ENCODE peak calls at places on chromosome 6, in five cellular contexts. G is HCT116, X is sigmoid colon, S is A549, T is body of pancreas. Z is an unnamed sample.

GRCh38 chr6:43070028-43070632 is 6.0 kb upstream of the PTK7 start:
- DNase-seq in G (peak), X (no peak), T (no peak), S (peak), Z (no peak)

GRCh38 chr6:64335195-64335594 is 699.6 kb downstream of the PHF3 start:
- DNase-seq in G (no peak), S (no peak), X (no peak), T (no peak), Z (no peak)

GRCh38 chr6:1208876-1209275 is 103.0 kb upstream of the FOXQ1 start:
- DNase-seq in S (no peak), X (no peak), G (no peak), T (no peak), Z (no peak)

GRCh38 chr6:4049246-4049645 is 29.7 kb downstream of the FAM217A start:
- DNase-seq in S (no peak), X (no peak), T (no peak), G (no peak), Z (no peak)

GRCh38 chr6:40791004-40791403 is 203.8 kb upstream of the LRFN2 start:
- DNase-seq in S (peak), T (no peak), X (no peak), G (peak), Z (no peak)

GRCh38 chr6:106474476-106474875 is 114.0 kb downstream of the CRYBG1 start:
- DNase-seq in X (no peak), S (no peak), G (no peak), T (no peak), Z (no peak)

GRCh38 chr6:74932214-74932923 is 273.5 kb downstream of the COL12A1 start:
- DNase-seq in T (no peak), X (no peak), G (no peak), S (no peak), Z (no peak)

GRCh38 chr6:8006208-8006607 is 58.0 kb downstream of the BLOC1S5 start:
- DNase-seq in S (peak), X (no peak), G (peak), T (no peak), Z (no peak)

GRCh38 chr6:88380618-88381288 is 214.6 kb upstream of the CNR1 start:
- DNase-seq in S (peak), T (no peak), X (no peak), G (no peak), Z (no peak)

GRCh38 chr6:47420394-47421371 is 56.9 kb upstream of the CD2AP start:
- DNase-seq in G (no peak), T (peak), X (no peak), S (peak), Z (no peak)

GRCh38 chr6:167825759-167826229 is 917 bp upstream of the AFDN start:
- DNase-seq in X (peak), T (peak), S (peak), G (peak), Z (peak)

GRCh38 chr6:17907467-17908229 is 79.8 kb downstream of the KIF13A start:
- DNase-seq in G (peak), T (peak), S (peak), X (peak), Z (peak)

GRCh38 chr6:1596088-1596852 is 13.4 kb upstream of the FOXC1 start:
- DNase-seq in G (no peak), T (peak), S (peak), X (peak), Z (peak)

GRCh38 chr6:48775157-48775556 is 664.2 kb upstream of the PTCHD4 start:
- DNase-seq in S (no peak), X (no peak), G (no peak), T (no peak), Z (no peak)

GRCh38 chr6:37838209-37838921 is 18.8 kb downstream of the ZFAND3 start:
- DNase-seq in G (no peak), S (no peak), T (no peak), X (no peak), Z (no peak)

GRCh38 chr6:3454206-3455016 is 2.4 kb downstream of the SLC22A23 start:
- DNase-seq in S (no peak), X (no peak), T (no peak), G (no peak), Z (no peak)

GRCh38 chr6:6494677-6495076 is 93.8 kb upstream of the LY86 start:
- DNase-seq in G (peak), X (no peak), S (peak), T (no peak), Z (peak)

GRCh38 chr6:2029952-2030351 is 215.5 kb downstream of the GMDS start:
- DNase-seq in S (no peak), X (no peak), T (no peak), G (no peak), Z (no peak)

GRCh38 chr6:11812951-11813350 is 34.3 kb upstream of the ADTRP start:
- DNase-seq in X (no peak), T (no peak), S (no peak), G (no peak), Z (no peak)

GRCh38 chr6:131937703-131938631 is 13.2 kb downstream of the CCN2 start:
- DNase-seq in G (no peak), T (peak), X (no peak), S (peak), Z (no peak)

GRCh38 chr6:89941031-89941775 is 46.9 kb downstream of the GJA10 start:
- DNase-seq in T (peak), G (no peak), X (no peak), S (no peak), Z (peak)

GRCh38 chr6:144266091-144266649 is 19.0 kb upstream of the UTRN start:
- DNase-seq in S (peak), T (peak), X (peak), G (peak), Z (peak)

GRCh38 chr6:87393026-87393622 is 14.6 kb upstream of the CFAP206 start:
- DNase-seq in S (peak), G (peak), T (peak), X (no peak), Z (peak)

DNA sequence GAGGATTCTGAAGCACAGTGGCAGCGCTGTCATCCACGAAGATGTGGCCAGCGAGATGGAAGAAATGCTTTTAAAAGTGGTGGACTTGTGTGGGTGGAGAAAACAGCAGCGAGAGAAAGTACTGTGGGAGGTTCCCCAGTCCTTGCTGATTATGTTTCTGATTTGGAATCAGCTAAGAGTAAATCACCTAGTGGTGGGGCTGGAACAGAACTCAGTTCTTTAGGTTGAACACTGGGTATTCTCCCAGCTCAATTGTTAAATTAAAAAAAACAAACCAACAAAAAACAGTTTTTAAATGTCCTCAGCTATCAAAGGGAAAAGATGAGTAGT is 515 bp upstream of the ZNF322 start:
- DNase-seq in S (peak), X (no peak), G (no peak), T (no peak), Z (no peak)
- H3K27ac ChIP-seq in S (peak), X (peak), G (peak), T (peak), Z (peak)

DNA sequence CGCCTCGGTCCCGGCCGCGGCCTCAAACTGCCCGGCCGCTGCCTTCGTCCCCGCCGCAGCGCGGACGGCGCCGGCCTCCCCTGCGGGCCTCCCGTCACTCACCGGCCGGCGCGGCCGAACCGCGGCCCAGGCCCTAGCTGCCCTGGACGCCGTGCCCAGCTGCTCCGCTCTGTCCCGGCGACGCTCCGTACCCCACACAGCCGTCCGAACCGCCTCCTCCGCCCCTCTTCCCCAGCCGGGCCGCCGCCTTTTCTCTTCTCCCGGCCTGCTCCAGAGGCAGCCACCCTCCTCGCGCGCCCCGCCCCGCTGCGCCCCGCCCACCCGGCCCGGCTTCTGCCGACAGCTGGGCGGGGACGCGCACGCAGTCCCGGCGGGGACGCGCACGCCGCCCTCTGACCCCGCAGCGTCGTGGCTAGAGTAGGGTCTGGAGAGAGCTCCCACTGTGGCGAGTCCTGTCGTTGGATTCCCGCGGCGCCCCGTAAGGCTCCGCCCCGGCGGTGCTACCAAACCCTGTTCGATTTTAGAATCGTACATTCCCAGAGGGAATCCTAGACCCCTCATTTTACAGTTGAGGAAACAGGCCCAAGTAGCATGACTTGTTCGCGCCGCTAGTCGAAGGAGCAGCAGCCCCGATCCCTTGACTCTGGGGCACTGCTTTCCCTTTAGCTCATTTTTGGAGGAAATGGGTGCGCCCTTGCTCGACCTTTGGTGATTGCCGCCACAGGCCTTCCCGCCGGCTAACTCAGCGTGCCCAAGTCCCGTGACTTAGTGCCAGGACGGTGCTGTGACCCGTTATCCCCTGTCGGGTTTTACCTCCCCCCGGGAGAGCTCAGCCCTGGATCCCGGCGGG is at the start of gene FBXO30:
- DNase-seq in G (peak), X (peak), T (peak), S (peak), Z (peak)
- TF ChIP-seq POLR2A in G (peak), X (peak), T (peak), S (peak), Z (peak)

GRCh38 chr6:113048741-113049140 is 701.6 kb downstream of the RFPL4B start:
- DNase-seq in T (no peak), G (no peak), X (no peak), S (no peak), Z (no peak)

GRCh38 chr6:113052513-113052912 is 705.4 kb downstream of the RFPL4B start:
- DNase-seq in G (no peak), S (no peak), X (no peak), T (no peak), Z (no peak)

GRCh38 chr6:113050979-113051378 is 703.8 kb downstream of the RFPL4B start:
- DNase-seq in X (no peak), G (no peak), T (no peak), S (no peak), Z (no peak)

GRCh38 chr6:113049190-113049589 is 702.1 kb downstream of the RFPL4B start:
- DNase-seq in X (no peak), G (no peak), T (no peak), S (no peak), Z (no peak)

GRCh38 chr6:113050010-113050893 is 703.1 kb downstream of the RFPL4B start:
- DNase-seq in G (no peak), S (no peak), X (no peak), T (no peak), Z (no peak)
- H3K27ac ChIP-seq in G (no peak), S (no peak), X (no peak), T (no peak), Z (no peak)

GRCh38 chr6:28884423-28885148 is 39.2 kb downstream of the TRIM27 start:
- DNase-seq in X (no peak), T (no peak), G (no peak), S (no peak), Z (no peak)
- TF ChIP-seq POLR2A in X (no peak), T (no peak), G (no peak), S (no peak), Z (no peak)

GRCh38 chr6:112879920-112880413 is 532.8 kb downstream of the RFPL4B start:
- DNase-seq in X (peak), T (peak), S (peak), G (no peak), Z (peak)
- H3K27ac ChIP-seq in X (no peak), T (no peak), S (no peak), G (no peak), Z (no peak)

DNA sequence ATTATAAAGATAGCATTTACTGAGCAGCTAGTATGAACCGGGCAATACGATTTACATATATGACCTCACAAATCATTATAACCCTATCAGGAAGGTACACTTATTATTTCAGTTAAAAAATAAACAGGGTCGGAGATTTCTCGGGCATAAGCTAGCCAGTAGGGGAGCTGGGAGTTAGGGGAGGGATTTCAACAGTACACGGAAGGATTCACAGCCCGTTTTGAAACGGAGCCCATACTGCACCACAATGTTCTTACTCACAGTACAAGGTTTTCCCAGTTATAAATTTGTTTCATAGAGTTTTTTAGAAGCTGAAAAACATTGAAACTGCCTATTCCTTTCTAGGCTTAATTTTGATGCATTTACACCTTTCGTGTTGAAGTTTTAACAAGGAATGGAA is 607.1 kb downstream of the HDGFL1 start:
- DNase-seq in X (no peak), T (no peak), G (no peak), S (no peak), Z (no peak)
- TF ChIP-seq POLR2A in X (no peak), T (no peak), G (no peak), S (no peak), Z (no peak)

DNA sequence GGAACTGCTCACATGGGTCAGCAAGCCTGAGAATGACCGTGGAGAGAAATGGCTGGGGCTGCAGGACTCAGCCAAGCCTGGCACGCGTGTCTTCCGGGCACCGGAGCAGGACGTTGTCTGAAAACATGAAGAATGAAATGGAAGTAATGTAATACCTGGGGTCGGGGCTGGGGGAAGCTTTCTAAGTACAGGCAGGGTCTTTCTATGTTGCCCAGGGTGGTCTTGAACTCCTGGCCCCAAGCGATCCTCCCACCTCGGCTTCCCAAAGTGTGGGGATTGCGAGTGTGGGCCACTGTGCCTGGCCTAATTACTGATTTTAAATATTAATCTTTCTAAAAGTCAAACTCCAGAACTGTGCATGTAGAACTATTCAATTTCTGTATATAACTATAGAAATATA is 155.5 kb upstream of the AKAP12 start:
- DNase-seq in T (no peak), S (no peak), G (no peak), X (no peak), Z (no peak)
- H3K27ac ChIP-seq in T (no peak), S (peak), G (peak), X (no peak), Z (no peak)

GRCh38 chr6:142856607-142856856 is 88.4 kb downstream of the HIVEP2 start:
- DNase-seq in X (no peak), T (no peak), G (no peak), S (no peak), Z (no peak)
- TF ChIP-seq POLR2A in X (no peak), T (no peak), G (no peak), S (no peak), Z (no peak)

DNA sequence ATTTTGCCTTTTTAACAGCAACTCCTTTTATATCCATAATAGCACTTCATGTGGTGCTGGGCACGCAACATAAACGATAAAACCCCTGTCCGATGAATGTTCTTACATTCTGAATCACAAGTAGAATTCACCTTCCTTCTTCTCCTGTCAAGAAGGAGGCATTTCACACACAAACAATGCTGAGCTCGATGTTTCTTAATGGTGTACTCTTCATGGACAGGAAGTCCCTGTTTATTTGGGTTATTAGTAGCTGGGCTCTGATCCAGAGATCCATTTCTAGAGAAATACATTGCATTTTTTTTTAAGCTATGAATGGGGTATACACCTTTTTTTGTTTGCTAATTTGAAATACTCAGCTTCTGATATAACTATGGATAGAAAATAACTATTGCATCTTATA is 82.4 kb downstream of the PPP1R3G start:
- DNase-seq in X (no peak), G (no peak), S (no peak), T (no peak), Z (no peak)
- H3K27ac ChIP-seq in X (no peak), G (no peak), S (no peak), T (no peak), Z (no peak)

Z was measured in thyroid gland.